ENCODE peak calls at places on chromosomes 3 and 15, in nine cellular contexts. One of them, this sample, is unnamed.

GRCh38 chr3:184011937-184012889 is 5.5 kb downstream of the ABCC5 start:
- DNase-seq in NCI-H1092 treated with DMSO at 0.1 percent for 48 hours: no peak
- DNase-seq in pons: no peak
- DNase-seq in tibial nerve: no peak
- DNase-seq in AG20443: no peak
- DNase-seq in cardiac fibroblast: no peak
- DNase-seq in HEK293T: no peak
- DNase-seq in caudate nucleus: no peak
- DNase-seq in glutamatergic neuron: no peak
- DNase-seq in this sample: no peak

GRCh38 chr3:70982700-70983140 is 600.8 kb downstream of the FOXP1 start:
- DNase-seq in HEK293T: peak
- DNase-seq in tibial nerve: peak
- DNase-seq in NCI-H1092 treated with DMSO at 0.1 percent for 48 hours: no peak
- DNase-seq in AG20443: peak
- DNase-seq in pons: peak
- DNase-seq in glutamatergic neuron: peak
- DNase-seq in caudate nucleus: peak
- DNase-seq in cardiac fibroblast: peak
- DNase-seq in this sample: peak

GRCh38 chr3:196138927-196139680 is 57.2 kb upstream of the TFRC start:
- DNase-seq in tibial nerve: no peak
- DNase-seq in glutamatergic neuron: no peak
- DNase-seq in NCI-H1092 treated with DMSO at 0.1 percent for 48 hours: no peak
- DNase-seq in AG20443: no peak
- DNase-seq in HEK293T: no peak
- DNase-seq in pons: no peak
- DNase-seq in cardiac fibroblast: peak
- DNase-seq in caudate nucleus: no peak
- DNase-seq in this sample: no peak

GRCh38 chr3:117036259-117036799 is 326.8 kb downstream of the TUSC7 start:
- DNase-seq in cardiac fibroblast: peak
- DNase-seq in AG20443: peak
- DNase-seq in glutamatergic neuron: no peak
- DNase-seq in HEK293T: no peak
- DNase-seq in pons: peak
- DNase-seq in tibial nerve: peak
- DNase-seq in caudate nucleus: no peak
- DNase-seq in NCI-H1092 treated with DMSO at 0.1 percent for 48 hours: no peak
- DNase-seq in this sample: no peak

GRCh38 chr3:189195302-189195701 is 23.5 kb downstream of the TPRG1 start:
- DNase-seq in cardiac fibroblast: no peak
- DNase-seq in NCI-H1092 treated with DMSO at 0.1 percent for 48 hours: no peak
- DNase-seq in pons: no peak
- DNase-seq in glutamatergic neuron: peak
- DNase-seq in AG20443: no peak
- DNase-seq in caudate nucleus: no peak
- DNase-seq in tibial nerve: no peak
- DNase-seq in HEK293T: peak
- DNase-seq in this sample: no peak

GRCh38 chr15:90358124-90359033 is 6.3 kb downstream of the ZNF774 start:
- DNase-seq in glutamatergic neuron: no peak
- DNase-seq in cardiac fibroblast: peak
- DNase-seq in tibial nerve: no peak
- DNase-seq in AG20443: peak
- DNase-seq in pons: no peak
- DNase-seq in NCI-H1092 treated with DMSO at 0.1 percent for 48 hours: no peak
- DNase-seq in HEK293T: no peak
- DNase-seq in caudate nucleus: no peak
- DNase-seq in this sample: no peak

GRCh38 chr3:48990636-48991421 is 788 bp downstream of the P4HTM start:
- DNase-seq in pons: peak
- DNase-seq in caudate nucleus: no peak
- DNase-seq in tibial nerve: no peak
- DNase-seq in cardiac fibroblast: peak
- DNase-seq in HEK293T: no peak
- DNase-seq in glutamatergic neuron: peak
- DNase-seq in NCI-H1092 treated with DMSO at 0.1 percent for 48 hours: no peak
- DNase-seq in AG20443: peak
- DNase-seq in this sample: peak

GRCh38 chr3:33115024-33115768 is 1.4 kb downstream of the CRTAP start:
- DNase-seq in pons: peak
- DNase-seq in HEK293T: peak
- DNase-seq in tibial nerve: peak
- DNase-seq in cardiac fibroblast: peak
- DNase-seq in caudate nucleus: peak
- DNase-seq in glutamatergic neuron: no peak
- DNase-seq in AG20443: peak
- DNase-seq in NCI-H1092 treated with DMSO at 0.1 percent for 48 hours: no peak
- DNase-seq in this sample: no peak

GRCh38 chr3:197028711-197029510 is 706 bp downstream of the MELTF start:
- DNase-seq in cardiac fibroblast: no peak
- DNase-seq in HEK293T: no peak
- DNase-seq in AG20443: peak
- DNase-seq in pons: no peak
- DNase-seq in caudate nucleus: no peak
- DNase-seq in tibial nerve: no peak
- DNase-seq in NCI-H1092 treated with DMSO at 0.1 percent for 48 hours: no peak
- DNase-seq in glutamatergic neuron: peak
- DNase-seq in this sample: peak

GRCh38 chr3:45345849-45346535 is 42.4 kb upstream of the LARS2 start:
- DNase-seq in cardiac fibroblast: no peak
- DNase-seq in pons: no peak
- DNase-seq in AG20443: no peak
- DNase-seq in tibial nerve: no peak
- DNase-seq in NCI-H1092 treated with DMSO at 0.1 percent for 48 hours: no peak
- DNase-seq in glutamatergic neuron: no peak
- DNase-seq in caudate nucleus: no peak
- DNase-seq in HEK293T: no peak
- DNase-seq in this sample: no peak

GRCh38 chr15:67114846-67115521 is 49.6 kb downstream of the SMAD3 start:
- DNase-seq in pons: no peak
- DNase-seq in NCI-H1092 treated with DMSO at 0.1 percent for 48 hours: no peak
- DNase-seq in caudate nucleus: no peak
- DNase-seq in AG20443: no peak
- DNase-seq in tibial nerve: no peak
- DNase-seq in HEK293T: no peak
- DNase-seq in cardiac fibroblast: no peak
- DNase-seq in glutamatergic neuron: no peak
- DNase-seq in this sample: no peak

GRCh38 chr3:141414800-141415462 is 46.6 kb downstream of the ZBTB38 start:
- DNase-seq in NCI-H1092 treated with DMSO at 0.1 percent for 48 hours: no peak
- DNase-seq in AG20443: no peak
- DNase-seq in glutamatergic neuron: no peak
- DNase-seq in pons: no peak
- DNase-seq in HEK293T: no peak
- DNase-seq in caudate nucleus: no peak
- DNase-seq in tibial nerve: no peak
- DNase-seq in cardiac fibroblast: peak
- DNase-seq in this sample: no peak

GRCh38 chr15:33746203-33746602 is 222.1 kb upstream of the CHRM5 start:
- DNase-seq in tibial nerve: no peak
- DNase-seq in glutamatergic neuron: no peak
- DNase-seq in HEK293T: no peak
- DNase-seq in NCI-H1092 treated with DMSO at 0.1 percent for 48 hours: no peak
- DNase-seq in caudate nucleus: no peak
- DNase-seq in cardiac fibroblast: no peak
- DNase-seq in AG20443: no peak
- DNase-seq in pons: peak
- DNase-seq in this sample: no peak

GRCh38 chr3:138935864-138936762 is 10.8 kb downstream of the FOXL2 start:
- DNase-seq in cardiac fibroblast: peak
- DNase-seq in pons: no peak
- DNase-seq in AG20443: peak
- DNase-seq in glutamatergic neuron: peak
- DNase-seq in tibial nerve: peak
- DNase-seq in caudate nucleus: peak
- DNase-seq in NCI-H1092 treated with DMSO at 0.1 percent for 48 hours: peak
- DNase-seq in HEK293T: peak
- DNase-seq in this sample: peak

GRCh38 chr3:174620138-174620537 is 239.0 kb upstream of the NAALADL2 start:
- DNase-seq in AG20443: no peak
- DNase-seq in NCI-H1092 treated with DMSO at 0.1 percent for 48 hours: no peak
- DNase-seq in pons: no peak
- DNase-seq in HEK293T: no peak
- DNase-seq in glutamatergic neuron: no peak
- DNase-seq in tibial nerve: no peak
- DNase-seq in cardiac fibroblast: peak
- DNase-seq in caudate nucleus: no peak
- DNase-seq in this sample: no peak

GRCh38 chr3:191378142-191378541 is 47.8 kb upstream of the UTS2B start:
- DNase-seq in cardiac fibroblast: no peak
- DNase-seq in HEK293T: no peak
- DNase-seq in caudate nucleus: no peak
- DNase-seq in pons: peak
- DNase-seq in glutamatergic neuron: no peak
- DNase-seq in AG20443: no peak
- DNase-seq in NCI-H1092 treated with DMSO at 0.1 percent for 48 hours: no peak
- DNase-seq in tibial nerve: no peak
- DNase-seq in this sample: no peak

GRCh38 chr3:12622335-12622734 is 41.6 kb downstream of the RAF1 start:
- DNase-seq in glutamatergic neuron: no peak
- DNase-seq in NCI-H1092 treated with DMSO at 0.1 percent for 48 hours: no peak
- DNase-seq in cardiac fibroblast: no peak
- DNase-seq in caudate nucleus: no peak
- DNase-seq in HEK293T: no peak
- DNase-seq in tibial nerve: no peak
- DNase-seq in AG20443: no peak
- DNase-seq in pons: no peak
- DNase-seq in this sample: no peak

GRCh38 chr3:39103791-39104552 is 3.5 kb downstream of the GORASP1 start:
- DNase-seq in tibial nerve: no peak
- DNase-seq in pons: peak
- DNase-seq in NCI-H1092 treated with DMSO at 0.1 percent for 48 hours: no peak
- DNase-seq in AG20443: no peak
- DNase-seq in HEK293T: no peak
- DNase-seq in caudate nucleus: no peak
- DNase-seq in glutamatergic neuron: no peak
- DNase-seq in cardiac fibroblast: no peak
- DNase-seq in this sample: no peak